ENCODE peak calls at places on chromosomes 3 and 15, in six cellular contexts. K is PC-9, U is lung, L is MM.1S, S is psoas muscle, Y is left lung. X is an unnamed sample.

GRCh38 chr15:93235926-93236781 is 147.1 kb upstream of the RGMA start:
- DNase-seq in K (no peak), S (no peak), Y (peak; percentile 81), L (no peak), U (peak; percentile 60), X (no peak)

GRCh38 chr3:57530071-57530608 is 14.0 kb downstream of the DNAH12 start:
- DNase-seq in K (peak; percentile 29), Y (no peak), U (no peak), S (no peak), L (no peak), X (no peak)

GRCh38 chr15:38899300-38899699 is 334.7 kb upstream of the RASGRP1 start:
- DNase-seq in S (no peak), K (no peak), U (no peak), L (no peak), Y (no peak), X (no peak)

GRCh38 chr3:63706321-63707085 is 54.0 kb downstream of the SNTN start:
- DNase-seq in S (no peak), L (no peak), Y (no peak), K (no peak), U (no peak), X (no peak)

GRCh38 chr15:42059661-42060476 is 34.5 kb downstream of the PLA2G4D start:
- DNase-seq in S (no peak), Y (no peak), U (peak; percentile 64), L (peak; percentile 58), K (peak; percentile 49), X (peak; percentile 58)

GRCh38 chr3:178063475-178063874 is 472.8 kb upstream of the KCNMB2 start:
- DNase-seq in L (peak; percentile 30), U (no peak), Y (no peak), K (no peak), S (peak; percentile 28), X (no peak)

GRCh38 chr3:25906132-25906906 is 116.4 kb downstream of the OXSM start:
- DNase-seq in Y (no peak), K (no peak), U (no peak), L (no peak), S (no peak), X (no peak)

GRCh38 chr15:50116477-50116876 is 2.6 kb downstream of the ATP8B4 start:
- DNase-seq in K (no peak), L (peak; percentile 41), S (no peak), U (no peak), Y (no peak), X (no peak)

GRCh38 chr3:187641319-187641976 is 28.7 kb downstream of the SST start:
- DNase-seq in K (no peak), U (no peak), L (no peak), Y (no peak), S (no peak), X (no peak)

GRCh38 chr15:98120561-98120960 is 160.1 kb downstream of the ARRDC4 start:
- DNase-seq in U (no peak), Y (no peak), L (no peak), K (no peak), S (no peak), X (no peak)
- H3K9me3 ChIP-seq in U (no peaks in the 10 kb centered on the region), Y (peaks cover 2% of the 10 kb centered on the region), L (no peaks in the 10 kb centered on the region), K (no peaks in the 10 kb centered on the region), S (no peaks in the 10 kb centered on the region), X (no peaks in the 10 kb centered on the region)

DNA sequence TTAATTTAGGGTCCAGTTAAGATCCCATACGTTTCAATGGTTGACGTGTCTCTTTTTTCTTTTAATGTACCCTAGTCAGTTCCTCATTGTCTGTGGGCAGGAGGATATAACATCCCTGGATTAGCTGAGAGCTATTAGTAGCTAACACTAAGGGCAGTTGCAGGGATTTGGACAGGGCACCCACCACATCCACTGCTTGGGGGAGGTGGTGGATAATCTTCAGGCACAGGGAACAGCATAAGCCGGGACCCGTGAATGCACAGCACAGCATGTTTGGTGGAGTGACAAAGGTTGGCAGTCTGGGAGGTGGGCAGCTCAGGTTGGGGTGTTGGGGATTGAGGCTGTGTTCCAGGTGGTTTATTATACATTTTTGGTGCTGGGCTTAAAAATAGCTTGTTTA is 23.7 kb downstream of the PLCL2 start:
- DNase-seq in L (no peak), U (no peak), Y (no peak), S (no peak), K (no peak), X (no peak)
- H3K4me1 ChIP-seq in L (peaks cover 41% of the 10 kb centered on the region), U (peaks cover 35% of the 10 kb centered on the region), Y (peaks cover 49% of the 10 kb centered on the region), S (peaks cover 75% of the 10 kb centered on the region), K (peaks cover 24% of the 10 kb centered on the region), X (peaks cover 87% of the 10 kb centered on the region)

GRCh38 chr3:153161138-153161713 is 800 bp upstream of the RAP2B start:
- DNase-seq in L (peak; percentile 100), U (peak; percentile 95), S (peak; percentile 94), Y (peak; percentile 88), K (peak; percentile 97), X (peak; percentile 93)

GRCh38 chr3:153158961-153159735 is 2.9 kb upstream of the RAP2B start:
- DNase-seq in U (no peak), S (no peak), L (no peak), K (peak; percentile 61), Y (no peak), X (no peak)

GRCh38 chr3:153159771-153160397 is 2.1 kb upstream of the RAP2B start:
- DNase-seq in Y (no peak), K (no peak), L (no peak), S (no peak), U (no peak), X (no peak)

GRCh38 chr3:153161714-153162512 is at the start of gene RAP2B:
- DNase-seq in L (peak; percentile 96), Y (peak; percentile 99), U (peak; percentile 99), S (peak; percentile 97), K (peak; percentile 95), X (peak; percentile 87)

GRCh38 chr3:153160451-153161137 is 1.4 kb upstream of the RAP2B start:
- DNase-seq in S (peak; percentile 80), L (peak; percentile 91), Y (peak; percentile 93), U (peak; percentile 79), K (peak; percentile 91), X (peak; percentile 83)
- H3K27ac ChIP-seq in S (peak overlapping the region; percentile 87), L (peak overlapping the region; percentile 98), Y (peak overlapping the region; percentile 97), U (peak overlapping the region; percentile 92), K (peak overlapping the region; percentile 93), X (peak overlapping the region; percentile 83)

DNA sequence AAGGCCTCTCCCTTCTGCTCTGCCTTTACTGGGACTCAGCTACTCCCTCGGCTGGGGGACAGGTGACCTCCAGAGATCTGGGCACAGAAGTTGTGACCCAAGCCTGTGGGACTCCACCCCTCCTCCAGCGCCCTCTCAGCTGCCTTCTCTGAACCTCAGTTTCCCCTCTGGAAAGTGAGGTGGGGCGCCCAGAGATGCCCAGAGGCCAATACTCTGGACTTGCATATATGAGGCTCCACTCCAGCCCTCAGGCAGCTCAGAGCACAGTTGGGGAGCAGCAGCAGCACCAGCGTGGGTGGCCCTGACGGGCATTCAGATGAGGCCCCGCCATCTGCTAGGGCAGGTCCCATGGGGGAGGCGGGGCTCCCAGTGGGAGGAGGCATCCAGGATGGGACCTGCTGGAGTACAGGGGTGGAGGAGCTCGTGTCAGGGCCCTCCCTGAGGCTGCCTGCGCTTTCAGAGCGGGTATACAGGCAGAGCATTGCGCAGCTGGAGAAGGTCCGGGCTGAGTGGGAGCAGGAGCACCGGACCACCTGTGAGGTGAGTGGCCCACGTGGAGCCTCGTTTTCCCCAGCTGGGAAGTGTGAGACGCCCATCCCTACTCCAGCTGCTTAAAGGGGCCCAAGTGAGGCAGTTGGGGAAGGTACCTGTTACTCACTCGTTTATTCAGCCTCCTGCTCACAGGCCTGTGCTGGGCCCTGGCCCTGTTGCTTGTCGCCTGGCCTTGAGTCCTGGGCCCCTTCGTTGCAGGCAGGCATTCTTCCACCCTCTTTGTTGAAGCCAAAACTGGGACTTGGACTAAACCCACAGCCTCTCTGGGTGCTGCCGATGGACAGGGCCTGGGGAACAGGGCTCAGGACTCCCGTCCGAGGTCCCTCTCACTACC is 35.4 kb downstream of the PSTPIP1 start:
- DNase-seq in K (no peak), U (no peak), S (peak; percentile 48), L (no peak), Y (peak; percentile 63), X (peak; percentile 0)
- H3K9me3 ChIP-seq in K (no peaks in the 10 kb centered on the region), U (no peaks in the 10 kb centered on the region), S (no peaks in the 10 kb centered on the region), L (no peaks in the 10 kb centered on the region), Y (no peaks in the 10 kb centered on the region), X (no peaks in the 10 kb centered on the region)

DNA sequence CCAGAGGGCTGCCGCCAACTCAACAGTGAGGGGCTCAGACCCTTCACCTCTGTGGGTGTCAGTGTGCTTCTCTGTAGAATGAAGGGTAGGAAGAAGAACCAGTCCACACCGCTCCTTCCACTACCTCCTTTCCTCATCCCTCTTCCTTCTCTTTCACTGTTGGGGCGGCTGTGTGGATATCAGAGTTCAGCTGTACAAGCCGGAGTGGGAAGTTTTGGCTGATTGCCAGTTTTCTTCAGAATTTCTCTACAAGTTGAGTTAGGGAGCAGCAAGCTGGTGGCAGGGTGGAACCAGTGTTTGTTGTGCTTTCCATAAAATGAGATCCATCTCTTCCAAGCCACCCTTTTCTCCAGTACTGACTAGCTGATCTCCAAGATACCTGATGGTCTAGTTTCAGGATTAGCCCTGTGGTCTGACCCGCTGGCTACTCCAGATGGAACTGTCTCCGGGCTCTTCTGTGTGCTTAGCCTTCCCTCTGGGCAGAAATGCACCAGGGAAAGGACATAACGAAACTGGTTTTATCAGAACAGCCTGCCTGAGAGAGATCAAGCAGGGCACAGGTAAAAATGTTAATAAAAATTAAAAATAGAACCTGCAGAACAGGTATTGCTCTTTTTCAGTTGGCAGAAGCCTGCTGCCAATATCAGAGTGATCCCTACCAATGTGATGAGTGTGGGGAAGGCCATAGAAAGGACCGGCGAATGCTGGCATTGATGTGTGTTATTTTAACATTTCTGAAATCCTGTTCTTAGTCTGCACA is 169.9 kb upstream of the TSC22D2 start:
- DNase-seq in K (peak; percentile 47), L (no peak), S (no peak), U (no peak), Y (no peak), X (no peak)
- H3K4me1 ChIP-seq in K (peaks cover 43% of the 10 kb centered on the region), L (no peaks in the 10 kb centered on the region), S (peaks cover 36% of the 10 kb centered on the region), U (peaks cover 11% of the 10 kb centered on the region), Y (no peaks in the 10 kb centered on the region), X (no peaks in the 10 kb centered on the region)

GRCh38 chr3:37711721-37712120 is 150.0 kb upstream of the CTDSPL start:
- DNase-seq in Y (no peak), U (no peak), K (no peak), S (no peak), L (no peak), X (no peak)
- H3K27ac ChIP-seq in Y (no peak overlapping the region), U (no peak overlapping the region), K (no peak overlapping the region), S (no peak overlapping the region), L (no peak overlapping the region), X (no peak overlapping the region)